ENCODE peak calls at places on chromosome 11, in six cellular contexts. A, H, N, C, J and Y are unnamed samples.

GRCh38 chr11:71120346-71120963 is 131.9 kb downstream of the SHANK2 start:
- DNase-seq in A (no peak), H (no peak), N (no peak), C (peak; percentile 7), J (no peak), Y (peak; percentile 43)

GRCh38 chr11:123469089-123469488 is 39.0 kb downstream of the GRAMD1B start:
- DNase-seq in A (no peak), H (no peak), N (peak; percentile 38), C (no peak), J (no peak), Y (no peak)

GRCh38 chr11:79244175-79244804 is 196.5 kb downstream of the TENM4 start:
- DNase-seq in A (no peak), H (no peak), N (no peak), C (peak; percentile 94), J (no peak), Y (no peak)

GRCh38 chr11:11757871-11758270 is 83.9 kb upstream of the USP47 start:
- DNase-seq in A (no peak), H (no peak), N (no peak), C (no peak), J (no peak), Y (no peak)

GRCh38 chr11:114307524-114308203 is 11.5 kb downstream of the NNMT start:
- DNase-seq in A (no peak), H (no peak), N (peak; percentile 59), C (peak; percentile 88), J (no peak), Y (no peak)

GRCh38 chr11:113504586-113504985 is 29.4 kb upstream of the DRD2 start:
- DNase-seq in A (no peak), H (no peak), N (no peak), C (no peak), J (no peak), Y (no peak)

GRCh38 chr11:8273281-8273680 is 9.6 kb upstream of the LMO1 start:
- DNase-seq in A (no peak), H (no peak), N (no peak), C (peak; percentile 60), J (no peak), Y (no peak)

GRCh38 chr11:40435344-40435743 is 1024.1 kb downstream of the LRRC4C start:
- DNase-seq in A (no peak), H (no peak), N (no peak), C (no peak), J (no peak), Y (no peak)

GRCh38 chr11:73157141-73158010 is 15.3 kb upstream of the FCHSD2 start:
- DNase-seq in A (peak; percentile 81), H (peak; percentile 16), N (peak; percentile 77), C (peak; percentile 75), J (no peak), Y (no peak)

GRCh38 chr11:66126808-66127555 is 56.9 kb downstream of the PACS1 start:
- DNase-seq in A (peak; percentile 84), H (peak; percentile 29), N (peak; percentile 52), C (peak; percentile 86), J (no peak), Y (peak; percentile 42)

GRCh38 chr11:110921742-110922200 is 209.5 kb upstream of the ARHGAP20 start:
- DNase-seq in A (no peak), H (no peak), N (peak; percentile 25), C (peak; percentile 70), J (peak; percentile 15), Y (peak; percentile 43)

GRCh38 chr11:843818-844692 is 1.4 kb downstream of the TSPAN4 start:
- DNase-seq in A (no peak), H (no peak), N (peak; percentile 93), C (peak; percentile 97), J (peak; percentile 83), Y (no peak)

GRCh38 chr11:123762422-123762821 is 8.1 kb upstream of the OR6X1 start:
- DNase-seq in A (no peak), H (no peak), N (no peak), C (no peak), J (no peak), Y (no peak)

GRCh38 chr11:96949464-96949863 is 559.7 kb downstream of the JRKL start:
- DNase-seq in A (no peak), H (no peak), N (no peak), C (no peak), J (no peak), Y (no peak)

GRCh38 chr11:130816941-130817607 is 99.2 kb downstream of the SNX19 start:
- DNase-seq in A (no peak), H (no peak), N (no peak), C (no peak), J (no peak), Y (no peak)

GRCh38 chr11:2996976-2997375 is 4.8 kb upstream of the NAP1L4 start:
- DNase-seq in A (no peak), H (no peak), N (no peak), C (no peak), J (no peak), Y (no peak)

GRCh38 chr11:46731545-46731944 is 12.5 kb downstream of the F2 start:
- DNase-seq in A (no peak), H (no peak), N (no peak), C (no peak), J (no peak), Y (no peak)

GRCh38 chr11:65072631-65072966 is 11.2 kb downstream of the CDCA5 start:
- DNase-seq in A (no peak), H (no peak), N (no peak), C (no peak), J (no peak), Y (no peak)

GRCh38 chr11:62150887-62151736 is 27.3 kb downstream of the INCENP start:
- DNase-seq in A (no peak), H (no peak), N (no peak), C (no peak), J (no peak), Y (no peak)

GRCh38 chr11:129331871-129332274 is 43.8 kb upstream of the BARX2 start:
- DNase-seq in A (peak; percentile 63), H (peak; percentile 60), N (peak; percentile 87), C (peak; percentile 82), J (peak; percentile 98), Y (peak; percentile 80)

GRCh38 chr11:2526808-2527381 is 82.1 kb downstream of the KCNQ1 start:
- DNase-seq in A (peak; percentile 65), H (peak; percentile 22), N (peak; percentile 71), C (peak; percentile 13), J (no peak), Y (no peak)

GRCh38 chr11:118892515-118892914 is 8.8 kb downstream of the CXCR5 start:
- DNase-seq in A (peak; percentile 53), H (no peak), N (no peak), C (no peak), J (no peak), Y (no peak)

GRCh38 chr11:107493117-107493516 is 35.5 kb upstream of the CWF19L2 start:
- DNase-seq in A (no peak), H (no peak), N (no peak), C (peak; percentile 54), J (no peak), Y (no peak)

GRCh38 chr11:65793625-65794400 is 7.0 kb downstream of the OVOL1 start:
- DNase-seq in A (no peak), H (no peak), N (no peak), C (no peak), J (no peak), Y (no peak)

GRCh38 chr11:128482092-128482491 is 105.3 kb downstream of the ETS1 start:
- DNase-seq in A (no peak), H (no peak), N (no peak), C (no peak), J (no peak), Y (no peak)

GRCh38 chr11:132674161-132674560 is 858.1 kb downstream of the OPCML start:
- DNase-seq in A (no peak), H (no peak), N (no peak), C (no peak), J (no peak), Y (no peak)

GRCh38 chr11:72411623-72412532 is 22.5 kb downstream of the CLPB start:
- DNase-seq in A (peak; percentile 43), H (peak; percentile 26), N (no peak), C (no peak), J (peak; percentile 95), Y (no peak)